ENCODE peak calls at places on chromosomes 11 and 22, in ten cellular contexts. A, Y, C, D, J, V, L, G, W and R are unnamed samples.

GRCh38 chr11:75878968-75879367 is 64.0 kb downstream of the UVRAG start:
- DNase-seq in A (no peak), Y (no peak), C (no peak), D (no peak), J (no peak), V (no peak), L (no peak), G (no peak), W (no peak), R (no peak)

GRCh38 chr11:84564180-84564866 is 1062.8 kb downstream of the DLG2 start:
- DNase-seq in A (peak), Y (no peak), C (no peak), D (no peak), J (peak), V (peak), L (no peak), G (peak), W (peak), R (no peak)

GRCh38 chr11:134854391-134854991 is 442.4 kb upstream of the B3GAT1 start:
- DNase-seq in A (no peak), Y (no peak), C (no peak), D (no peak), J (no peak), V (no peak), L (no peak), G (no peak), W (no peak), R (no peak)

GRCh38 chr11:66720223-66720898 is 8.7 kb downstream of the SPTBN2 start:
- DNase-seq in A (peak), Y (no peak), C (no peak), D (peak), J (no peak), V (no peak), L (no peak), G (peak), W (no peak), R (no peak)

GRCh38 chr22:41812805-41813545 is 12.5 kb downstream of the CCDC134 start:
- DNase-seq in A (no peak), Y (no peak), C (no peak), D (no peak), J (no peak), V (no peak), L (no peak), G (no peak), W (no peak), R (no peak)

GRCh38 chr11:122808494-122808893 is 29.8 kb upstream of the CRTAM start:
- DNase-seq in A (peak), Y (no peak), C (no peak), D (no peak), J (no peak), V (no peak), L (no peak), G (peak), W (peak), R (no peak)

GRCh38 chr11:45133871-45134270 is 12.6 kb upstream of the PRDM11 start:
- DNase-seq in A (no peak), Y (no peak), C (no peak), D (no peak), J (no peak), V (no peak), L (no peak), G (no peak), W (no peak), R (no peak)

GRCh38 chr11:111976614-111977140 is 39.5 kb downstream of the DIXDC1 start:
- DNase-seq in A (no peak), Y (no peak), C (no peak), D (peak), J (no peak), V (peak), L (peak), G (peak), W (no peak), R (no peak)

GRCh38 chr11:35237345-35237744 is 98.4 kb downstream of the CD44 start:
- DNase-seq in A (no peak), Y (no peak), C (no peak), D (no peak), J (no peak), V (no peak), L (no peak), G (no peak), W (no peak), R (no peak)

GRCh38 chr11:84522331-84522730 is 1104.8 kb downstream of the DLG2 start:
- DNase-seq in A (peak), Y (no peak), C (no peak), D (no peak), J (no peak), V (no peak), L (no peak), G (no peak), W (no peak), R (no peak)

GRCh38 chr11:116431842-116432241 is 340.9 kb downstream of the BUD13 start:
- DNase-seq in A (no peak), Y (no peak), C (no peak), D (no peak), J (no peak), V (no peak), L (no peak), G (no peak), W (no peak), R (no peak)

GRCh38 chr11:85893378-85893777 is 38.2 kb downstream of the CCDC83 start:
- DNase-seq in A (no peak), Y (no peak), C (no peak), D (no peak), J (no peak), V (no peak), L (no peak), G (peak), W (no peak), R (no peak)

GRCh38 chr11:10539339-10539738 is 1.6 kb downstream of the RNF141 start:
- DNase-seq in A (no peak), Y (no peak), C (no peak), D (no peak), J (no peak), V (no peak), L (no peak), G (no peak), W (no peak), R (no peak)

GRCh38 chr22:33919591-33920501 is at the start of gene LARGE1:
- DNase-seq in A (peak), Y (no peak), C (peak), D (peak), J (peak), V (peak), L (peak), G (peak), W (peak), R (no peak)

GRCh38 chr11:57735655-57736298 is 5.5 kb upstream of the SELENOH start:
- DNase-seq in A (no peak), Y (no peak), C (no peak), D (no peak), J (no peak), V (no peak), L (no peak), G (no peak), W (no peak), R (no peak)

GRCh38 chr11:32231909-32232493 is 141.1 kb downstream of the RCN1 start:
- DNase-seq in A (peak), Y (no peak), C (no peak), D (no peak), J (no peak), V (peak), L (no peak), G (peak), W (peak), R (no peak)

GRCh38 chr11:108697872-108698473 is 33.1 kb downstream of the DDX10 start:
- DNase-seq in A (peak), Y (no peak), C (peak), D (peak), J (peak), V (peak), L (peak), G (no peak), W (peak), R (peak)

GRCh38 chr22:44819966-44820631 is 67.7 kb downstream of the ARHGAP8 start:
- DNase-seq in A (no peak), Y (no peak), C (peak), D (no peak), J (no peak), V (no peak), L (no peak), G (peak), W (no peak), R (peak)

GRCh38 chr11:33406241-33406640 is 149.1 kb downstream of the HIPK3 start:
- DNase-seq in A (no peak), Y (no peak), C (no peak), D (no peak), J (no peak), V (peak), L (no peak), G (no peak), W (no peak), R (no peak)

GRCh38 chr11:65086809-65087208 is 2.8 kb downstream of the ZFPL1 start:
- DNase-seq in A (no peak), Y (no peak), C (no peak), D (no peak), J (no peak), V (no peak), L (no peak), G (no peak), W (no peak), R (no peak)

GRCh38 chr22:45478108-45478771 is 24.4 kb upstream of the FBLN1 start:
- DNase-seq in A (peak), Y (no peak), C (peak), D (no peak), J (no peak), V (no peak), L (peak), G (peak), W (no peak), R (no peak)

GRCh38 chr11:46916669-46917108 is 1.7 kb downstream of the LRP4 start:
- DNase-seq in A (peak), Y (no peak), C (peak), D (peak), J (no peak), V (peak), L (peak), G (peak), W (peak), R (no peak)
- TF ChIP-seq CTCF in A (peak), Y (no peak), C (no peak), D (no peak), J (no peak), V (no peak), L (no peak), G (peak), W (no peak), R (peak)

GRCh38 chr11:118295199-118295598 is 9.3 kb upstream of the CD3E start:
- DNase-seq in A (no peak), Y (no peak), C (no peak), D (no peak), J (no peak), V (no peak), L (no peak), G (no peak), W (no peak), R (no peak)
- TF ChIP-seq CTCF in A (no peak), Y (no peak), C (no peak), D (no peak), J (no peak), V (no peak), L (no peak), G (no peak), W (no peak), R (no peak)

GRCh38 chr11:130069684-130070108 is at the start of gene APLP2:
- DNase-seq in A (peak), Y (peak), C (peak), D (peak), J (peak), V (peak), L (peak), G (peak), W (peak), R (peak)
- TF ChIP-seq CTCF in A (no peak), Y (no peak), C (no peak), D (no peak), J (no peak), V (no peak), L (no peak), G (no peak), W (no peak), R (no peak)

DNA sequence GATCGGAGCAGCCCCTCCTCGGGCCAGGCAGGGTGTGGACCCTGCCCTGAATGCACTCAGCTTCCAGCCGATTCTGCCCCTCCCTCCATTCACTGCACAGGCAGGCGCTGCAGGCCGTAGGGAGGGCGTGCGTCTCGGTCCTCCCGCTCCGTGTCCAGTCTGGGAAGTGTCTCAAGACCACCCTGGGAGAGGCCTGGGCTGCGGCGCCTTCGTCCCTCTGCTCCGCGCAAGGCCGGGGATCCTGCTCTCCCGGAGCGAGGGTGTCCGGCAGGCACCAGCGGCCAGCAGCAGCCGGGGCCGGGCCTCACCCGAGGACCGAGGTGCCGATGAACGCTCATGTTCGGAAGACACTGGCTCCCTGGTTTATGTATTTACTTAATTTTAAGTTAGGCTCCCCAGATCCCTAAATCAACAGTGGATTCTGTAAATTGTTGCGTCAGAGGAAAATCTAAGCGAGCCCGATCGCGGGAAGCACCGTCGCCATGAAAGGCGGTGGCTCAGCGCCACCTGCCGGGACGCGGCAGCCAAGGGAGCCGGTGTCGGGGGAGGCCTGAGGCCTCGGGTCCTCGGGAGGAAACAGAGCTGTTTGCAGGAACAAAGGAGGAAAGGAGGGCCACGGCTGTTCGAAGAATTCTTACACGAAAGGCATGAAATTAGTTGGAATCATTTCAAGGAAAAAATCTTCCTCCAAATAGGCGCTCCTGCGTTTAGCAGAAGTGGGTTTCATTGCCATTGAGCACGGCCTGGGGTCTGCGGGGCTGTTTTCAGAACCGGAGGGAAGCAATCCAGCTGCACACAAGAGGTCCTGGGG is 195.3 kb downstream of the BRD1 start:
- DNase-seq in A (peak), Y (no peak), C (peak), D (peak), J (peak), V (no peak), L (no peak), G (peak), W (peak), R (no peak)
- TF ChIP-seq CTCF in A (peak), Y (no peak), C (peak), D (peak), J (peak), V (no peak), L (peak), G (peak), W (peak), R (peak)